ENCODE peak calls at places on chromosomes 11 and 22, in five cellular contexts. F is cardiac fibroblast, V is LNCaP clone FGC, H is Peyer's patch, X is left ventricle myocardium inferior. R is an unnamed sample.

GRCh38 chr11:114026355-114026754 is 33.2 kb upstream of the ZBTB16 start:
- DNase-seq in X (no peak), H (peak), V (no peak), F (peak), R (peak)

GRCh38 chr11:73200256-73200655 is 17.8 kb upstream of the P2RY2 start:
- DNase-seq in V (peak), X (no peak), F (no peak), H (no peak), R (no peak)

GRCh38 chr11:10356161-10356560 is 51.3 kb downstream of the ADM start:
- DNase-seq in H (no peak), X (no peak), F (no peak), V (no peak), R (no peak)

GRCh38 chr11:74966651-74967050 is 17.6 kb downstream of the SPCS2 start:
- DNase-seq in F (no peak), X (no peak), V (no peak), H (no peak), R (peak)

GRCh38 chr11:15101072-15101701 is 13.5 kb upstream of the INSC start:
- DNase-seq in F (peak), X (peak), H (peak), V (peak), R (peak)

GRCh38 chr22:24807284-24807950 is 1.4 kb downstream of the SGSM1 start:
- DNase-seq in H (no peak), V (no peak), F (peak), X (peak), R (peak)

GRCh38 chr11:16737860-16738197 is 618 bp upstream of the C11orf58 start:
- DNase-seq in H (no peak), X (no peak), F (peak), V (no peak), R (no peak)

GRCh38 chr11:74397531-74398243 is 546 bp downstream of the PGM2L1 start:
- DNase-seq in H (peak), V (peak), X (no peak), F (no peak), R (no peak)

GRCh38 chr11:95512682-95513081 is 276.9 kb downstream of the FAM76B start:
- DNase-seq in X (peak), F (peak), H (peak), V (peak), R (peak)

GRCh38 chr11:122007611-122008071 is 108.4 kb downstream of the BLID start:
- DNase-seq in V (no peak), H (no peak), F (peak), X (peak), R (peak)

GRCh38 chr22:43449205-43449830 is 37.5 kb downstream of the MPPED1 start:
- DNase-seq in X (no peak), V (no peak), F (no peak), H (no peak), R (no peak)

GRCh38 chr11:94129505-94130335 is 1.1 kb downstream of the PANX1 start:
- DNase-seq in H (peak), V (no peak), F (no peak), X (no peak), R (peak)

GRCh38 chr11:68940651-68941323 is 37.1 kb downstream of the IGHMBP2 start:
- DNase-seq in V (no peak), H (no peak), X (no peak), F (no peak), R (no peak)

GRCh38 chr22:30362632-30363281 is 6.0 kb downstream of the CCDC157 start:
- DNase-seq in V (no peak), X (no peak), F (no peak), H (no peak), R (no peak)

GRCh38 chr11:99693941-99694492 is 673.3 kb downstream of the CNTN5 start:
- DNase-seq in H (no peak), V (peak), F (peak), X (no peak), R (peak)

GRCh38 chr11:124760806-124761205 is 1.3 kb downstream of the ESAM start:
- DNase-seq in X (no peak), H (no peak), F (no peak), V (no peak), R (no peak)

GRCh38 chr11:102357116-102357515 is 10.1 kb downstream of the BIRC2 start:
- DNase-seq in H (no peak), F (no peak), V (no peak), X (no peak), R (no peak)

GRCh38 chr11:35056391-35057093 is 82.4 kb upstream of the CD44 start:
- DNase-seq in X (no peak), H (no peak), V (peak), F (no peak), R (peak)

GRCh38 chr11:60251485-60252207 is 8.7 kb upstream of the MS4A4E start:
- DNase-seq in X (no peak), F (peak), H (peak), V (no peak), R (no peak)

GRCh38 chr11:107042748-107043147 is 24.5 kb upstream of the GUCY1A2 start:
- DNase-seq in H (no peak), F (no peak), V (no peak), X (no peak), R (no peak)

GRCh38 chr22:28607710-28608109 is 71.9 kb downstream of the TTC28 start:
- DNase-seq in H (no peak), X (no peak), F (no peak), V (no peak), R (no peak)

GRCh38 chr11:61814242-61814957 is 2.4 kb downstream of the FADS1 start:
- DNase-seq in X (no peak), H (no peak), F (peak), V (no peak), R (peak)

GRCh38 chr11:17432041-17432440 is 43.6 kb upstream of the KCNJ11 start:
- DNase-seq in H (no peak), X (no peak), F (no peak), V (no peak), R (no peak)

GRCh38 chr11:117273550-117274289 is 17.4 kb upstream of the BACE1-AS start:
- DNase-seq in X (no peak), H (no peak), V (no peak), F (peak), R (peak)

GRCh38 chr22:28172948-28173360 is 253.9 kb upstream of the PITPNB start:
- DNase-seq in F (no peak), H (no peak), X (no peak), V (peak), R (no peak)

GRCh38 chr11:78417175-78417887 is at the start of gene GAB2:
- DNase-seq in X (no peak), H (peak), F (no peak), V (no peak), R (no peak)

GRCh38 chr11:94639901-94640721 is 72.9 kb downstream of the PIWIL4 start:
- DNase-seq in H (no peak), F (no peak), X (peak), V (no peak), R (no peak)

DNA sequence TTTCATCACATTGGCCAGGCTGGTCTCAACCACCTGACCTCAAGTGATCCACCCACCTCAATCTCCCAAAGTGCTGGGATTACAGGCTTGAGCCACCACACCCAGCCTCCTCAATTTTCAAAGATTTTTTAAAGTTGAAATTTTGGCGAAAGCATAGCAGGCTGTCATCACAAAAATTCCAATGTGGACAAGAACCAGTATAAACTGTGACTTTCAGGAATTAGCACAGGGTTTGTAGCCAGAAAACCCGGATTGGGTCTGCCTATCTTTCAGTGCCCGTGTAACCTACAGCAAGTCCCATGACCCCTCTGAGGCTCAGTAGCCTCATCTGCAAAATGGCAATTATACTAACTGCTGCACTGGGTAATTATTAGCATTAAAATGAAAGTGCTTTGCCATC is 80.3 kb downstream of the SGSM3 start:
- DNase-seq in V (no peak), H (no peak), F (no peak), X (no peak), R (no peak)
- H3K4me3 ChIP-seq in V (no peak), H (no peak), F (no peak), X (no peak), R (no peak)

GRCh38 chr11:127000991-127001390 is 421 bp upstream of the KIRREL3 start:
- DNase-seq in H (no peak), F (no peak), X (no peak), V (no peak), R (no peak)
- H3K4me3 ChIP-seq in H (no peak), F (peak), X (peak), V (no peak), R (peak)

GRCh38 chr22:35996596-35996995 is 32.0 kb downstream of the RBFOX2 start:
- DNase-seq in X (no peak), F (no peak), H (no peak), V (no peak), R (no peak)

GRCh38 chr22:35993048-35993714 is 35.4 kb downstream of the RBFOX2 start:
- DNase-seq in V (no peak), X (no peak), H (no peak), F (no peak), R (no peak)

GRCh38 chr22:35995345-35995744 is 33.3 kb downstream of the RBFOX2 start:
- DNase-seq in V (no peak), F (no peak), X (no peak), H (no peak), R (peak)

GRCh38 chr22:35997438-35997837 is 31.2 kb downstream of the RBFOX2 start:
- DNase-seq in X (no peak), H (no peak), V (no peak), F (peak), R (peak)

DNA sequence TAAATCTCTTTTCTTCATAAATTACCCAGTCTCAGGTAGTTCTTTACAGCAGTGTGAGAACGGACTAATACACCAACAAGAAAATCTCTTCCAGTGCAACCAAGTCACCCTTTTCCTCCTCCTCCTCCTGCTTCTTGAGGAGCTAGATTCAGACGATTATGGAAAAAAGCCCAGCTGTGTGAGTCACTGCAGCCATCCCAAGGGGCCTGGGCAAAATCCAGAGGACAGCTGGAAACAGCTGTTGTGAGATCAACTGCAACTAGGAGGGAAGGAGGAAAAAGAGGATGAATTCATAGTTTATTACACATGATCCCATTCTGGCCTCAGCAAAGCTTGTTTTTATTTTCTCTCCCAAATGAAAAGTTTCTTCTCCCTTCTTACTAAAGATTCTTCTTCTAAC is 32.9 kb downstream of the RBFOX2 start:
- DNase-seq in F (peak), V (no peak), H (peak), X (peak), R (peak)
- H3K4me3 ChIP-seq in F (peak), V (no peak), H (no peak), X (peak), R (peak)

DNA sequence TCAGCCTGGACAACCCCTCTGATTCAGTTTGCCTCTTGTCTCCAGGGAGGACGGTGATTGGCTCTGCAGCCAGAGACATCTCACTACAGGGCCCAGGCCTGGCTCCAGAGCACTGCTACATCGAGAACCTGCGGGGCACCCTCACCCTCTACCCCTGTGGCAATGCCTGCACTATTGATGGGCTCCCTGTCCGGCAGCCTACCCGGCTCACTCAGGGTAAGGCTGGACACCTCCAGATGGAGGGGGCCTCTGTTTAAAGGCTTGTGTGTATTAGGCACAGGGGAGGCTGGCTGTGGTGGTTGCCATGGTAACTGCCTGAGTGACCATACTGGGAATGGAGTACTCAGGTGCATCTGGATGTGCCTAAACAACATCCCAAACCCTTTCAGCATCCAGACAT is 8.6 kb downstream of the PHLDB1 start:
- DNase-seq in X (no peak), V (no peak), H (no peak), F (no peak), R (no peak)
- H3K4me3 ChIP-seq in X (no peak), V (no peak), H (no peak), F (no peak), R (no peak)

GRCh38 chr11:11998091-11998781 is 10.2 kb downstream of the DKK3 start:
- DNase-seq in X (no peak), H (no peak), V (no peak), F (peak), R (peak)
- H3K4me3 ChIP-seq in X (no peak), H (no peak), V (no peak), F (peak), R (peak)

GRCh38 chr11:19347911-19348310 is 107.2 kb upstream of the E2F8 start:
- DNase-seq in H (no peak), V (no peak), X (no peak), F (peak), R (no peak)

GRCh38 chr11:19345848-19346681 is 105.3 kb upstream of the E2F8 start:
- DNase-seq in H (no peak), X (peak), F (peak), V (no peak), R (peak)

GRCh38 chr11:19342036-19342435 is 101.3 kb upstream of the E2F8 start:
- DNase-seq in V (no peak), H (no peak), X (no peak), F (no peak), R (no peak)

GRCh38 chr11:19345519-19345847 is 104.7 kb upstream of the E2F8 start:
- DNase-seq in V (no peak), X (no peak), F (peak), H (no peak), R (peak)

DNA sequence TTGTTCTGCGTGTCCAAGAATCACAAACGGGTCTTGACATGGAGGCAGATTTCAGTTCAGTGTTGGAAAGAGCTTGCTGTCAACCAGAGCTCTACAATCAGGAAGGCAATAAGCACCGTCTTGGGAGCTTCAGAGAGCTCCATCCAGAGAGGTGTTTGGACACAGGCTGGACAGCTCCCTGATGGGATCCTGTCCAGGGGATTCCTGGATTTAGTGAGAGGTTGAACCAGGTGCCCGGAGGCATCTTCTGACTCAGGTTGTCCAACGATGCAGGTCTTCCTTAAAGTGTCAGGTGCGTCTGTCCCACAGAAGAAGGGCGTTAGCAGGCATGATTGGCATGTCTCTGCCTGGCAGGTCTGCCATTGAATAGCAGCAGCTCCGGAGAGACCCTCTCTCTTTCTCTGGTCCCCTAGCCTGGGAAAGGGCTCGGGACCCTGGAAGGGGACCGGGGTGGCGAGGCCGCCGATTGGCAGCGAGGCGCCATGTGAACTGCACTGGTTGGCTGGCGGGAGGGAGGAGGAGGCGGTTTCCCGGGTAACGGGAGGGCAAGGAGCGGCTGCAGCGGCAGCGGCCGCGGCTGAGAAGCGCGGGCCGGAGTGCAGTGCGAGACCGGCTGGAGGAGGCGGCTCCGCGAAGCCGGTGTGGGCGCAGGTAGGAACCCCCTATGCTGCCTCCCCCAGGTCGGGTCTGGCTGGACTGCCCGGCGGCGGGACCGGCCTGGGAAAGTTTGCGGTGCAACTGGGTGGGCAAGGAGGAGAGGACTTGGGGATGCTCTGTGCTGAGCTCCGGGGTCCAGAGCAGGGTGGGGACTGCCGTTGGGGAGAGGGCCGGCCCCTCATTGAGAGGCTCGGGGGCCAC is 104.1 kb upstream of the E2F8 start:
- DNase-seq in V (peak), F (peak), X (peak), H (no peak), R (peak)
- H3K4me3 ChIP-seq in V (no peak), F (peak), X (peak), H (peak), R (peak)

DNA sequence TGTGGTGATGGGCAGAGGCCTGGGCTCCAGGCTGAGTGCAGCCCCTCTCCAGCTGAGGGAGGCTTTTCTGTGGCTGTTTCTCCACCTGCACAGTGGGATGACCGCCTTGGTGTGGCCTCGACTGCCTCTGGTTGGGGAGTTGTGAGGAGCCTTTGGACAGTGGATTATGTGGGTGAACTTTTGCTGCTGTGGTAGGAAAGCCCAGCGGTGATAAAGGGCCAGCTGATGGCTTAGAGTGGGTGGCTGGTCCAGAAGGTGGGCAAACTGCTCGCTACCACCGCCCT is 1.4 kb upstream of the ESRRA start:
- DNase-seq in F (no peak), H (no peak), X (no peak), V (no peak), R (no peak)
- H3K4me3 ChIP-seq in F (peak), H (peak), X (peak), V (peak), R (peak)

GRCh38 chr22:50293441-50294318 is 13.8 kb downstream of the PLXNB2 start:
- DNase-seq in X (peak), H (peak), V (peak), F (peak), R (peak)
- H3K4me3 ChIP-seq in X (peak), H (peak), V (peak), F (peak), R (no peak)

GRCh38 chr11:134069426-134069921 is 602 bp downstream of the JAM3 start:
- DNase-seq in F (peak), H (peak), V (no peak), X (no peak), R (peak)
- H3K4me3 ChIP-seq in F (peak), H (peak), V (no peak), X (peak), R (peak)

DNA sequence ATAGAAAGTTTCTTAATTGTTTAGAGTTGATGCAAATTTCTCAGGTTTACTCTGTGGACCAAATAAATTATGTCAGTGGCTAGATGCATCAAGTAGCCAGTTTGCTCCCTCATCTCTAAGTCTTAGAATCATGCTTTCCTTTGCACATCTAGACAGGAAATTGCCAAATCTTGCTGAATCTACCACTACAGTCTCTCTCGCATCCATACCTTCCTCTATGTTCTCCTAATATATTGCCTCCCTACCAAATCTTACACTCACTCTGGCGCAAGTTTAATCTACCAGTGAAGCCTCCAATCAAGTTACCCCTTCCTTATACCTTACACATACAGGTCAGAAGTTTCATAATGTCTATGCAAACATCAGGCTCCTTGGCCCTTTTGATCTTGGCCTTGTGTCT is 10.8 kb downstream of the HSD17B12 start:
- DNase-seq in V (no peak), H (no peak), X (no peak), F (no peak), R (no peak)
- H3K4me3 ChIP-seq in V (no peak), H (no peak), X (no peak), F (no peak), R (no peak)